ENCODE peak calls at places on chromosomes 4 and X, in five cellular contexts. D, H, W, Y and Z are unnamed samples.

GRCh38 chr4:119962631-119963030 is 104.0 kb downstream of the MAD2L1 start:
- DNase-seq in W (no peak), D (no peak), Y (no peak), H (no peak), Z (no peak)

GRCh38 chrX:106588801-106589200 is 23.0 kb upstream of the RADX start:
- DNase-seq in Y (no peak), W (no peak), D (no peak), H (no peak), Z (no peak)

GRCh38 chr4:186957952-186958555 is 234.4 kb upstream of the FAT1 start:
- DNase-seq in D (no peak), H (no peak), Y (no peak), W (no peak), Z (no peak)

GRCh38 chrX:148501121-148502066 is 977 bp downstream of the AFF2 start:
- DNase-seq in W (peak; percentile 32), Y (no peak), D (no peak), H (no peak), Z (no peak)

GRCh38 chrX:95764972-95765451 is 919.6 kb upstream of the DIAPH2 start:
- DNase-seq in H (no peak), W (peak; percentile 23), D (no peak), Y (no peak), Z (no peak)

GRCh38 chrX:134998246-134998645 is 7.5 kb downstream of the SMIM10 start:
- DNase-seq in W (no peak), D (no peak), Y (no peak), H (no peak), Z (no peak)

GRCh38 chr4:136864580-136865185 is 667.6 kb downstream of the PCDH18 start:
- DNase-seq in Y (no peak), H (peak; percentile 28), W (peak; percentile 63), D (no peak), Z (no peak)

GRCh38 chr4:80386281-80386886 is 50.9 kb downstream of the CFAP299 start:
- DNase-seq in D (no peak), W (no peak), Y (no peak), H (no peak), Z (no peak)

GRCh38 chrX:79117078-79117477 is 27.4 kb upstream of the GPR174 start:
- DNase-seq in Y (no peak), D (no peak), H (no peak), W (no peak), Z (no peak)

GRCh38 chr4:176902710-176903323 is 110.1 kb upstream of the VEGFC start:
- DNase-seq in D (no peak), Y (no peak), H (no peak), W (no peak), Z (no peak)

GRCh38 chr4:109648266-109648996 is 54.8 kb downstream of the CASP6 start:
- DNase-seq in Y (no peak), H (no peak), D (no peak), W (no peak), Z (no peak)

GRCh38 chr4:4203688-4204400 is 22.9 kb downstream of the OTOP1 start:
- DNase-seq in Y (no peak), H (no peak), D (no peak), W (no peak), Z (no peak)

GRCh38 chr4:82905205-82905604 is 4.7 kb downstream of the THAP9 start:
- DNase-seq in H (no peak), W (no peak), Y (no peak), D (no peak), Z (no peak)

GRCh38 chr4:184397516-184398163 is 76.7 kb downstream of the IRF2 start:
- DNase-seq in H (no peak), D (no peak), Y (no peak), W (peak; percentile 49), Z (no peak)

GRCh38 chr4:156537275-156537674 is 434.3 kb downstream of the PDGFC start:
- DNase-seq in Y (no peak), D (no peak), H (no peak), W (no peak), Z (no peak)

GRCh38 chr4:166043801-166044200 is 170.8 kb downstream of the TLL1 start:
- DNase-seq in H (no peak), W (no peak), D (no peak), Y (no peak), Z (no peak)

GRCh38 chr4:166042510-166043055 is 169.5 kb downstream of the TLL1 start:
- DNase-seq in D (no peak), Y (no peak), W (peak; percentile 15), H (no peak), Z (no peak)

GRCh38 chr4:166034965-166035364 is 161.9 kb downstream of the TLL1 start:
- DNase-seq in D (no peak), W (no peak), Y (no peak), H (no peak), Z (no peak)

GRCh38 chr4:166044871-166045270 is 171.8 kb downstream of the TLL1 start:
- DNase-seq in W (no peak), D (no peak), Y (no peak), H (no peak), Z (no peak)

DNA sequence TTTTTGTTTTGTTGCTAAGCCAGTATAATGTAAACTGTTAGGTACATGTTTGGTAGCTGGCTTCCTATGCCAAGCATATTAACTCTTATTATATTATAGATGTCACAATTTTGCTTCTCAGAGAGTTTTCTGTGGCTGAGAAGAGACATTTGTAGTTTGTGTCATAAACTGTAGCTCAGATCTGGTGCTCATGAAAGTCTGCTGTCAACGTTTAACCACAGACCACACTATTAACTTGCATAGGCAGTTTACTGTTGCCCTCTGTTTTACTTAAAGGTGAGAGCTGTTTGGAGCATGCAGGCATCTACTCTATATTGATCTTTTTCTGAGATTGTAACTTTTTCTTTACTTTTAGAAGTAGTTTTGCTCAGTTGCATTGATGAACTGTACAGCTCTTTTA is 166.8 kb downstream of the TLL1 start:
- DNase-seq in W (no peak), H (no peak), Y (no peak), D (no peak), Z (no peak)
- H3K27ac ChIP-seq in W (no peak overlapping the region), H (no peak overlapping the region), Y (no peak overlapping the region), D (no peak overlapping the region), Z (no peak overlapping the region)

DNA sequence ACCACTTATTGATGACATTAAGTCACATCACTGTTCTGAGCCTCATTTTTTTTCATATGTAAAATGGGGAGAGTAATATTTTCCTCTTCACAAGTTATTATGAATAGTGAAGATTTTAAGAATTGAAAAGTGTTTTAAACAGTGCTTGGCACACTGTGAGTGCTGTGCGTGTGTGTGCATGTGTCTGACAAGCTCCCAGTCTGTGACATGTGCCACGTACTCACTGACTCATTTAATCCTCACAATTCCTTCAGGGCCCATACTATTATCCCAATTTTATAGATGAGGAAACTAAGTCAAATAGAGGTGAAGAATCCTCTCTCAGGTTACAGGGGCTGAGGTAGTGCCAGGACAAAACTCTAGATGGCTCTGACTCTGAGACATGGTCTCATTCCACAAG is 114.1 kb upstream of the NWD2 start:
- DNase-seq in W (no peak), Y (no peak), D (no peak), H (no peak), Z (no peak)
- TF ChIP-seq CTCF in W (no peak), Y (no peak), D (no peak), H (no peak), Z (no peak)

DNA sequence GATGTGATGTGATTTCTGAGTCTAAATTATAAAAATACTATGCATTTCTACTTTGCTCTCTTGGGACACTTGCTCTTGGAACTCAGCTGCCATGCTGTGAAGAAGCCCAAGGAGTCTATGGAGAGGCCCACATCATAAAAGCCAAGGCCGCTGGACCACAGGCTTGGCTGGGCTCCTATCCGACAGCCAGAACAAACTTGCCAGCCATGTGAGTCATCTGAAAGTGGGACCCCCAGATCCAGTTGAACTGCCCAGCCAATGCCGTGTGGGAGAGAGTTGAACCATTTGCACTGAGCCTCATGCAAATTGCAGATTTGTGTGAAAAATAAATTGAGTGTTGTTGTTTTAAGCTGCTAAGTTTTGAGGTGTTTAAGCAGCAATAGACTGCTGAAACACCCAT is 60.2 kb downstream of the TMEM154 start:
- DNase-seq in Y (no peak), D (no peak), H (no peak), W (no peak), Z (no peak)
- H3K27ac ChIP-seq in Y (no peak overlapping the region), D (no peak overlapping the region), H (no peak overlapping the region), W (no peak overlapping the region), Z (no peak overlapping the region)

GRCh38 chr4:182137343-182137742 is 105.9 kb upstream of the TENM3 start:
- DNase-seq in H (no peak), D (no peak), W (no peak), Y (no peak), Z (no peak)

GRCh38 chr4:182133033-182133432 is 110.2 kb upstream of the TENM3 start:
- DNase-seq in D (no peak), H (no peak), W (no peak), Y (no peak), Z (no peak)
- TF ChIP-seq CTCF in D (no peak), H (no peak), W (no peak), Y (no peak), Z (no peak)

GRCh38 chr4:147368948-147369347 is 111.9 kb upstream of the EDNRA start:
- DNase-seq in W (no peak), D (no peak), Y (no peak), H (no peak), Z (no peak)

GRCh38 chr4:147367841-147368385 is 113.0 kb upstream of the EDNRA start:
- DNase-seq in H (no peak), Y (no peak), W (no peak), D (no peak), Z (no peak)

GRCh38 chr4:147370473-147370872 is 110.4 kb upstream of the EDNRA start:
- DNase-seq in Y (no peak), H (no peak), D (no peak), W (no peak), Z (no peak)

GRCh38 chr4:147371661-147372060 is 109.2 kb upstream of the EDNRA start:
- DNase-seq in W (no peak), Y (no peak), D (no peak), H (no peak), Z (no peak)

GRCh38 chr4:147370881-147371280 is 110.0 kb upstream of the EDNRA start:
- DNase-seq in H (no peak), D (peak; percentile 77), W (no peak), Y (no peak), Z (no peak)
- H3K27ac ChIP-seq in H (no peak overlapping the region), D (no peak overlapping the region), W (no peak overlapping the region), Y (no peak overlapping the region), Z (no peak overlapping the region)

DNA sequence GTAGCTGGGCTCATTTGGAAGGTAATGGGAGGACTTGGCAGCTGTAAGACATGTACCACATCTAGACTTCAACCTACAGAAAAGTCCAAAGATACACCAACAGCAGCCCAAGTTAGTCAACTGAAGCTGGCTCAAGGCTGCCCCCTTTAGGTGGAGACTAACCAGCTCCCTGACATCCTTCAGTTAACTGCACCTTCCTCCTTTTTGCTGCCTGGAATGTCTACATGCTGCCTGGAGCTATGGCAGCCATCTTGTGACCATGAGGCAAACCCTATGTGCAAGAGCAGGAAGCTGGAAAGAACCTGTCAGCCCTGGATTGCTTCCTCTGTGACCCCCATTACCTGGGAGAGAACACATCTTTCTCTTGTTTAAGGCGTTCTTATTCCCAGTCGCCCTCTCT is 25.8 kb downstream of the ARSD start:
- DNase-seq in W (no peak), D (no peak), Y (no peak), H (no peak), Z (no peak)
- TF ChIP-seq CTCF in W (no peak), D (no peak), Y (no peak), H (no peak), Z (no peak)

GRCh38 chrX:71111851-71112468 is 583 bp upstream of the IL2RG start:
- DNase-seq in Y (no peak), W (no peak), D (no peak), H (no peak), Z (peak; percentile 15)
- H3K27ac ChIP-seq in Y (no peak overlapping the region), W (no peak overlapping the region), D (peak overlapping the region; percentile 87), H (no peak overlapping the region), Z (peak overlapping the region; percentile 96)